ENCODE peak calls at places on chromosomes 6 and 20, in five cellular contexts. K is astrocyte, V is heart left ventricle, O is pancreas, G is lung. W is an unnamed sample. For H3K4me1, the result is how much of the 10 kb centered on the place peaks cover.

GRCh38 chr20:57998276-57998675 is 230.2 kb downstream of the ANKRD60 start:
- DNase-seq in K (no peak), V (no peak), O (no peak), G (no peak), W (no peak)

GRCh38 chr6:154995241-154996162 is at the start of gene TIAM2:
- DNase-seq in K (no peak), V (no peak), O (no peak), G (no peak), W (peak)

GRCh38 chr20:57603120-57603519 is 17.1 kb downstream of the ZBP1 start:
- DNase-seq in K (no peak), V (no peak), O (no peak), G (no peak), W (peak)

GRCh38 chr6:32949113-32949512 is 3.8 kb downstream of the HLA-DMA start:
- DNase-seq in K (no peak), V (no peak), O (no peak), G (no peak), W (no peak)

GRCh38 chr20:1302578-1303541 is 26.1 kb downstream of the SDCBP2 start:
- DNase-seq in K (peak), V (no peak), O (no peak), G (no peak), W (peak)

GRCh38 chr6:46042355-46042999 is 26.8 kb upstream of the CLIC5 start:
- DNase-seq in K (peak), V (peak), O (no peak), G (no peak), W (no peak)

GRCh38 chr20:51811040-51811351 is 8.7 kb upstream of the SALL4 start:
- DNase-seq in K (no peak), V (no peak), O (no peak), G (no peak), W (no peak)

GRCh38 chr20:46034039-46034438 is 5.0 kb downstream of the SLC12A5 start:
- DNase-seq in K (no peak), V (no peak), O (no peak), G (no peak), W (peak)

GRCh38 chr20:13922241-13922640 is 68.2 kb downstream of the SEL1L2 start:
- DNase-seq in K (no peak), V (no peak), O (no peak), G (no peak), W (no peak)

GRCh38 chr20:33746325-33746998 is 14.7 kb downstream of the ZNF341 start:
- DNase-seq in K (no peak), V (no peak), O (no peak), G (no peak), W (no peak)

GRCh38 chr20:62313021-62313420 is 10.2 kb downstream of the ADRM1 start:
- DNase-seq in K (no peak), V (no peak), O (no peak), G (no peak), W (no peak)

GRCh38 chr6:14381225-14381887 is 263.8 kb downstream of the CD83 start:
- DNase-seq in K (no peak), V (no peak), O (no peak), G (no peak), W (no peak)

GRCh38 chr6:16355699-16356481 is 117.5 kb downstream of the GMPR start:
- DNase-seq in K (no peak), V (no peak), O (no peak), G (no peak), W (no peak)

GRCh38 chr20:41468994-41469600 is 102.5 kb upstream of the EMILIN3 start:
- DNase-seq in K (no peak), V (peak), O (no peak), G (no peak), W (no peak)

GRCh38 chr6:92706976-92707375 is 712.4 kb downstream of the EPHA7 start:
- DNase-seq in K (no peak), V (no peak), O (no peak), G (no peak), W (no peak)

GRCh38 chr6:4662886-4663285 is 113.3 kb upstream of the CDYL start:
- DNase-seq in K (no peak), V (no peak), O (no peak), G (no peak), W (peak)

GRCh38 chr6:4666886-4667513 is 109.2 kb upstream of the CDYL start:
- DNase-seq in K (no peak), V (no peak), O (no peak), G (no peak), W (no peak)

GRCh38 chr6:4664117-4664626 is 112.0 kb upstream of the CDYL start:
- DNase-seq in K (peak), V (peak), O (peak), G (no peak), W (peak)

GRCh38 chr6:4665489-4666417 is 110.5 kb upstream of the CDYL start:
- DNase-seq in K (peak), V (no peak), O (no peak), G (no peak), W (peak)

DNA sequence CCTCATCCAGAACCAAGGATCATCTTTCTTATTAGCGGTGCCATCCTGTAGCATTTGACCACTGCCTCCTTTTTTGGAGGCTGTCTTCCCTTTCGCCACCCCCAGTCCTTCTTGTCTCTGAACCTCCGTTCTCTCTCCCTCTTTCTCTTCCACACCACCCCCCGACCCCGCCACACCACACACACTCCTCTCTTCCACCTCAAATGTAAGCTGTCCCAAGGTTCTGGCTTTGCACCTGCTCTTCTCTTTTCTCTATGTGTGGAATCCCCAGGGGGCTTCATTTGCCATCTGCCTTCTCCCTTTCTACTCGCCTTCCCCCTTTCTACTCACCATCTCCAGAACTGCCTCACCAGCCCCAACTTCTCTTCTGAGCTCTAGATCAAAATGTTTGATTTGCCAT is 111.3 kb upstream of the CDYL start:
- DNase-seq in K (no peak), V (no peak), O (no peak), G (no peak), W (no peak)
- H3K4me1 ChIP-seq in K (under half), V (under half), O (under half), G (under half), W (under half)

DNA sequence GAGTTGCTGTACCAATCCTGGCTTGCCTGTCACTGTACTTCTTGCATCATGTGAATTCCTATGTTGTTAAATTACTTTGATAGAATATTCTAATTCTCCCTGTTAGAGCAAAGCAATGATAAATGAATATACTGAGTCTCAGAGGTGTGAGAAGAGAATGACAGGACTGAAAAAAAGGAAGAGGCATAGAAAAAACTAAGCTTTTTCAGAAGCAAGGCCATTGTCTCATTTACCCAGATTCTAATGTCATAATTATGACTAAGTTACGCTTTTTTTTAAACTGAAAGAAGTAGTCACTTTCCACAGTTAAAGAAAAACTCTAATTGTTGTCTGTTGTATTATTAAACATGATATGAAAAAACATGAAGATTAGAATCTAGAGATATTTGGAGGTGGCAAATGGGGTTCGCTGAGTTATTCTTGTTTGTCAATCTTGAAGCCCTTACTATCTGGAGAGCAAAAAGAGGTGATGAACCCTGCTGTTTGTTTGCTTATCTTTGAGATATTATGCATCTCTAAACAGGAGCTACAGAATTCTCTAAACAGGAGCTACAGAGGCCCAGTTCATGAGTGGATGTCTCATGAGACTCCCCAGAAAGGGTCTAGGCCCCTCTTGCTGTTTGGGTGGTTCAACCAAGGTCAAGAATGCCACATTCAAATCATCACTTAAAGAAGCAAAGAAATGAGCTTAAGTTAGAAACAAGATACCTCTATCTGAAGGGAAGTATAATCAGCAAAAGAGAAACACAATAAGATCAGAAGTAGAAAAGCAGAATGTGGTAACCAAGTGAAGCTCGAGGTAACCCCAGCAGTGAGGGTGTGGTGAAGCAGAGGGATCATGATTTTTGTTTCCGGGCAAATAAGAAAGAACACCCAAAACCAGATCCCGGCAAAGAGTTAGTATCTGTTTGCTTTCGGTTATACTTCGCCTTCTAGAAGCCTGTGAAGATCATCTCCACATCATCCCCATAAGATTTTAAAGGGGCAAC is 33.3 kb upstream of the THEMIS start:
- DNase-seq in K (no peak), V (no peak), O (no peak), G (no peak), W (no peak)
- H3K4me3 ChIP-seq in K (no peak), V (no peak), O (no peak), G (no peak), W (no peak)

GRCh38 chr20:63740070-63740500 is 509 bp downstream of the SLC2A4RG start:
- DNase-seq in K (no peak), V (peak), O (peak), G (no peak), W (peak)

GRCh38 chr20:63741354-63741675 is 1.7 kb downstream of the SLC2A4RG start:
- DNase-seq in K (no peak), V (no peak), O (no peak), G (no peak), W (no peak)

GRCh38 chr20:63741676-63742380 is 2.3 kb downstream of the SLC2A4RG start:
- DNase-seq in K (no peak), V (no peak), O (peak), G (no peak), W (peak)

GRCh38 chr20:63739129-63740069 is at the start of gene SLC2A4RG:
- DNase-seq in K (peak), V (peak), O (peak), G (peak), W (peak)

DNA sequence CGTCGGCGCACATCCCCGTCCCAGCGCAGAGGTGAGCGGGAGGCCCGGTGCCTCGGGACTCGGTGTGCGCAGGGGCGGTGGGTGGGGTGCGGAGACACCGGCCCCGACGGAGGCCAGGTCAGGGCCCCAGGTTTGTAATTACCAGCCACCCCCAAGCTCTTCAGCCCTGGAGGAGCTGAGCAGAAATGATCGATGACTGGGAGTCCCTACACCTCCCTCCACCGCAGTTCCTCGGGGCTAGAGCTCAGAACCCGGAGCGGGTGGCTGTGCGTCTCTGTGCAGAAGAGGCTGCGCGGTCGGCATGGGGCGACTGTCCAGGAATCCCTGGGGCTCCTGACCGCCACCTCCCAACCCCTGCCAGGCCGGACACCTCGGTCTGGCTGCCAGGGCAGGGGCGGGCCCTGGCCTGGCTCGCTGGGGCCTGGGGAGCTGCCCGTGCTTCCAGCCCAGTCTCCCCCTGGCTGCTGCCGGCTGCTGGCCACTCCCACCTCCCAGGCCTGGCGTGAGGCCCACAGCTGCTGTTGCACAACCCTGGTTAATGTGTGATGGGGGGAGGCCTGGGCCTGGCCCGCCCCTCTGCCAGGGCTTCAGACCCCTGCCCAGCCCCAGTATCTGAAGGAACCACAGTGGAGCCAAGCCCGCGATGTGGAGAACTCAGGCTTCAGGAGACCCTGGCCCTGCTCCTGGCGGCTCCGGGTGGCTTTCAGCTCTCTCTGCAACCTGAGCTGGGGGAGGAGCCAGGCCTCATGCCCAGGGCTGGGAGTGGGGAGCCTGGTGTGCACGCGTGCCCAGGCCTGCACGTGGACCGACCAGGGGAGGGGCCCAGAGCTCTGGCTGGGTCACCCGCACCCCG is 1.2 kb downstream of the SLC2A4RG start:
- DNase-seq in K (peak), V (peak), O (peak), G (peak), W (peak)
- TF ChIP-seq CTCF in K (no peak), V (peak), O (peak), G (no peak), W (no peak)

DNA sequence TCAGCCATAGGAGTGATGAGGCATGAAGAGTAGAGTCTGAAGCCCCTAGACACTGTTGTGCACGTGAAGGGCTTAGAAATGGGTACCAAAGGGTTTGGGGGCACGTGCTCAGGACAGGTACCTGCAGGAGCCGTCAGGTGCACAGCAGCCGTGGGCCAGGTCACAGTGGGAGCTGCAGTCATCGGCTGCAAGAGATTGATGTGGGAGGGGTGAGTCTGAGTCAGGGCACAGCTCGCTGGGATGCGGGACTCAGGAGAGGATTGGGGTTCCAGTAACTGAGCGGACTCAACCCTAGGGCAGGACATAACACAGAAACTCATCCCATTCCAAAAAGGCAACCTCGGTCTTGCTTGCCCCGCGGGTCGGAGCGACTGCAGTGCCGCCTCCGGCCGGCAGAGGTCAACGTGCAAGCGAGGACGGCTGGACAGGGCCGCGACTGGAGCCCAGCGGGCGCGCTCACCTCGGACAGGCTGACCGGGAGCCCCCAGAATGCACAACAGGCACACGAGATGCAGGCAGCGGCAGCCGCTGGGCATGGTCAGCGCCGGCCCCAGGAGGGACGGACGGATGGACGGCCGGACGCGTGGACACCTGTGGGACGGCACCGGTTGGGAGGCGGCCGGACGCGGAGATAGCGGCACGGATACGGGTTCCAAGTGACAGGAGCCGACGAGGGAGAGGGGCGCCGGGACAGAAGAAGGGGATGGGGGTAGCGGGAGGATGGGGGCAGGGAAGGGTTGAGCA is 886 bp downstream of the DLK2 start:
- DNase-seq in K (peak), V (peak), O (peak), G (peak), W (peak)
- H3K4me1 ChIP-seq in K (under half), V (under half), O (under half), G (under half), W (under half)

DNA sequence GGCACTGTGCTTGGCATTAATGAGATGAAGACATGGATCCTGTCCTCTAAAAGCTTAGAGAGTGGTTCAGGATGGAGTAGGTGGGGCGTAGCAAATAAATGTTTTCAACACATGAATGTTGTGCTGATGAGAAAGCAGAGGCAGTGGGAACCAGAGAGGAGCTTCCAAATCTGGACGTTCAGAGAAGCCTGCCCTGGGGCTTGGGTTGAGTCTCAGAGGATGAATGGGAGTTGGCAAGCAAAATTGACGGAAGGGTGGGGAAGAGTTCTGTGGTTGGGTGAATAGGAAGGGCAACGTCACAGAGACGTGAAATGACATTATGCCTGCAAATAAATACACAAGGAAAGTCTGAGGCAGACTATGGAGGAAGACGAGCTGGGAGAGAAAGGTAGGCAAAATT is 25.1 kb upstream of the SGK1 start:
- DNase-seq in K (no peak), V (peak), O (no peak), G (no peak), W (no peak)
- H3K4me3 ChIP-seq in K (no peak), V (no peak), O (no peak), G (no peak), W (no peak)

DNA sequence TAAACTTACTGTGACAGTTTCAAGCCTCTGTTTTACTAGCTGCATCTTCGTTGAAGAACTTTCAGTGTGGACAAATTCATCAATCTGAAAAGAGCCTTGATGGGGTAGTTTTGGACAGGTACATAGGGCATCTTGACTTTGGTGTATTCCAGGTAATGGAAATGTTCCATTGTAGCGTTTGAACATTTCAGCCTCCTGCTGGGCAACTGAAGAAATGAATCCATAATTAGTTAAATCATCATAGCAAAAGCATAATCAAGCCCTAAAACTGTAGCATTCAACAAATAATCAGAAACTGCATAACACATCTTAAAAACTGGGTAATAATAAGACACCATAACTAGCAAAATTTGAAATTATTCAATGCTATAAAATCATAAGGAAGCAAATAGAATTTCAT is 86.2 kb downstream of the AHI1 start:
- DNase-seq in K (no peak), V (no peak), O (no peak), G (no peak), W (no peak)
- TF ChIP-seq CTCF in K (peak), V (no peak), O (no peak), G (no peak), W (peak)

GRCh38 chr6:158376650-158377081 is 64.4 kb downstream of the TULP4 start:
- DNase-seq in K (peak), V (no peak), O (no peak), G (no peak), W (peak)
- H3K4me1 ChIP-seq in K (under half), V (under half), O (under half), G (under half), W (under half)

DNA sequence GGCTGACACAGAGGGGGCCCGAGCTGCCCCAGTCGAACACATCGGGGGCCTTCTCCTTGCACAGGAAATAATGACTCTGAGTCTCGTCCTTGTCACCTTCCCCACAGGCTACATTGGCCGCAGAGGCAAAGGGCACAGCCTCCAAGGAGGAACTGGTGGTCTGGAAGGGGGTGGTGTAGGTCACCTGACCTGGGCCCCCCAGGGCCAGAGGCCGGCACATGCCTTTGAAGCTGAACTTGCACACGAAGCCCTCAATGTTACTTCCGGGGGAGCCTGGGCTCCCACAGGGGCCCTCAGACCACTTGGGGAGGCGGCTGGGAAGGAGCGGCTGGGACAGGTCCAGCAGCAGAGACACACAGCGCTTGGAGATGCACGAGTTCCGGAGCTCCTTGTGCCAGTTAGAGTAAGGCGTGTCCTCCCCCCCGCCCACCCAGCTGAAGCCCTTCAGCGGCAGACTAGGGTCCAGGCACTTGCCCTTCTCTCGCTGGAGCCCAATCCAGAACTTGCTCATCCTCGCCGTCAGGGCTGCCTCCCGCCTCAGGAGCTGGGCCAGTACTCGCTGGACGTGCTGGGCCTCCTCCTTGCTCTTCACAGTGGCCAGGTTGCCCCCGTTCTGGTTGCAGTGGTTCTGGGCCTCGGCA is 589 bp downstream of the CD93 start:
- DNase-seq in K (no peak), V (no peak), O (no peak), G (no peak), W (no peak)
- H3K4me3 ChIP-seq in K (no peak), V (peak), O (peak), G (peak), W (no peak)